ENCODE peak calls at places on chromosomes 12 and 14, in five cellular contexts. One of them, this sample, is unnamed.

GRCh38 chr14:32047791-32048190 is 29.3 kb upstream of the ARHGAP5 start:
- DNase-seq in stomach: no peak
- DNase-seq in effector CD8-positive, alpha-beta T cell: no peak
- DNase-seq in amygdala: no peak
- DNase-seq in dermis microvascular lymphatic vessel endothelial cell: no peak
- DNase-seq in this sample: no peak

GRCh38 chr12:110107369-110108281 is 16.5 kb upstream of the IFT81 start:
- DNase-seq in stomach: no peak
- DNase-seq in effector CD8-positive, alpha-beta T cell: no peak
- DNase-seq in amygdala: no peak
- DNase-seq in dermis microvascular lymphatic vessel endothelial cell: peak
- DNase-seq in this sample: no peak

GRCh38 chr14:95503365-95504134 is 12.9 kb downstream of the SYNE3 start:
- DNase-seq in stomach: no peak
- DNase-seq in effector CD8-positive, alpha-beta T cell: no peak
- DNase-seq in amygdala: no peak
- DNase-seq in dermis microvascular lymphatic vessel endothelial cell: no peak
- DNase-seq in this sample: no peak

GRCh38 chr12:1972260-1972659 is 32.0 kb downstream of the DCP1B start:
- DNase-seq in stomach: no peak
- DNase-seq in effector CD8-positive, alpha-beta T cell: no peak
- DNase-seq in amygdala: no peak
- DNase-seq in dermis microvascular lymphatic vessel endothelial cell: no peak
- DNase-seq in this sample: no peak

GRCh38 chr14:94213021-94213420 is 38.9 kb downstream of the PPP4R4 start:
- DNase-seq in stomach: no peak
- DNase-seq in effector CD8-positive, alpha-beta T cell: no peak
- DNase-seq in amygdala: no peak
- DNase-seq in dermis microvascular lymphatic vessel endothelial cell: no peak
- DNase-seq in this sample: no peak

GRCh38 chr14:35155962-35156361 is 33.6 kb downstream of the PRORP start:
- DNase-seq in stomach: no peak
- DNase-seq in effector CD8-positive, alpha-beta T cell: no peak
- DNase-seq in amygdala: no peak
- DNase-seq in dermis microvascular lymphatic vessel endothelial cell: peak
- DNase-seq in this sample: no peak

GRCh38 chr12:67018105-67018504 is 251.1 kb upstream of the CAND1 start:
- DNase-seq in stomach: no peak
- DNase-seq in effector CD8-positive, alpha-beta T cell: no peak
- DNase-seq in amygdala: no peak
- DNase-seq in dermis microvascular lymphatic vessel endothelial cell: no peak
- DNase-seq in this sample: no peak

GRCh38 chr12:2074792-2075191 is 22.0 kb downstream of the CACNA1C start:
- DNase-seq in stomach: no peak
- DNase-seq in effector CD8-positive, alpha-beta T cell: no peak
- DNase-seq in amygdala: no peak
- DNase-seq in dermis microvascular lymphatic vessel endothelial cell: no peak
- DNase-seq in this sample: no peak

GRCh38 chr14:44616204-44616603 is 109.1 kb upstream of the FSCB start:
- DNase-seq in stomach: no peak
- DNase-seq in effector CD8-positive, alpha-beta T cell: no peak
- DNase-seq in amygdala: no peak
- DNase-seq in dermis microvascular lymphatic vessel endothelial cell: no peak
- DNase-seq in this sample: no peak

GRCh38 chr14:92382677-92383076 is 59.7 kb downstream of the SLC24A4 start:
- DNase-seq in stomach: no peak
- DNase-seq in effector CD8-positive, alpha-beta T cell: no peak
- DNase-seq in amygdala: no peak
- DNase-seq in dermis microvascular lymphatic vessel endothelial cell: no peak
- DNase-seq in this sample: no peak

GRCh38 chr12:13952096-13952495 is 29.3 kb downstream of the GRIN2B start:
- DNase-seq in stomach: no peak
- DNase-seq in effector CD8-positive, alpha-beta T cell: no peak
- DNase-seq in amygdala: no peak
- DNase-seq in dermis microvascular lymphatic vessel endothelial cell: no peak
- DNase-seq in this sample: no peak

GRCh38 chr12:1553987-1554982 is 40.1 kb downstream of the FBXL14 start:
- DNase-seq in stomach: no peak
- DNase-seq in effector CD8-positive, alpha-beta T cell: no peak
- DNase-seq in amygdala: no peak
- DNase-seq in dermis microvascular lymphatic vessel endothelial cell: no peak
- DNase-seq in this sample: no peak

GRCh38 chr12:96108321-96108720 is 72.9 kb upstream of the LTA4H start:
- DNase-seq in stomach: no peak
- DNase-seq in effector CD8-positive, alpha-beta T cell: no peak
- DNase-seq in amygdala: no peak
- DNase-seq in dermis microvascular lymphatic vessel endothelial cell: peak
- DNase-seq in this sample: no peak

GRCh38 chr12:98838282-98838681 is 193.2 kb downstream of the APAF1 start:
- DNase-seq in stomach: no peak
- DNase-seq in effector CD8-positive, alpha-beta T cell: no peak
- DNase-seq in amygdala: no peak
- DNase-seq in dermis microvascular lymphatic vessel endothelial cell: no peak
- DNase-seq in this sample: no peak

GRCh38 chr14:26554069-26554772 is 43.6 kb downstream of the NOVA1 start:
- DNase-seq in stomach: no peak
- DNase-seq in effector CD8-positive, alpha-beta T cell: no peak
- DNase-seq in amygdala: no peak
- DNase-seq in dermis microvascular lymphatic vessel endothelial cell: no peak
- DNase-seq in this sample: no peak

GRCh38 chr12:8037046-8037663 is 4.6 kb downstream of the FOXJ2 start:
- DNase-seq in stomach: no peak
- DNase-seq in effector CD8-positive, alpha-beta T cell: no peak
- DNase-seq in amygdala: no peak
- DNase-seq in dermis microvascular lymphatic vessel endothelial cell: no peak
- DNase-seq in this sample: no peak

GRCh38 chr12:83537428-83538053 is 850.8 kb downstream of the TMTC2 start:
- DNase-seq in stomach: no peak
- DNase-seq in effector CD8-positive, alpha-beta T cell: no peak
- DNase-seq in amygdala: no peak
- DNase-seq in dermis microvascular lymphatic vessel endothelial cell: no peak
- DNase-seq in this sample: no peak